ENCODE peak calls at places on chromosomes 4 and X, in eight cellular contexts. A, H, J, K, F, U, G and N are unnamed samples.

GRCh38 chr4:76194325-76194724 is 19.3 kb downstream of the SCARB2 start:
- DNase-seq in A (no peak), H (no peak), J (no peak), K (no peak), F (peak; percentile 41), U (no peak), G (no peak), N (no peak)

GRCh38 chr4:25697516-25697915 is 41.9 kb downstream of the SLC34A2 start:
- DNase-seq in A (no peak), H (no peak), J (no peak), K (no peak), F (no peak), U (no peak), G (no peak), N (no peak)

GRCh38 chr4:41748074-41748787 is at the start of gene PHOX2B:
- DNase-seq in A (no peak), H (peak; percentile 63), J (no peak), K (no peak), F (no peak), U (peak; percentile 70), G (no peak), N (peak; percentile 58)

GRCh38 chr4:116082808-116083366 is 969.5 kb upstream of the NDST4 start:
- DNase-seq in A (no peak), H (no peak), J (no peak), K (no peak), F (no peak), U (no peak), G (no peak), N (no peak)

GRCh38 chr4:158020175-158020574 is 152.7 kb downstream of the GASK1B start:
- DNase-seq in A (peak; percentile 80), H (no peak), J (peak; percentile 67), K (no peak), F (peak; percentile 87), U (no peak), G (no peak), N (no peak)

GRCh38 chr4:166282081-166282770 is 409.2 kb downstream of the TLL1 start:
- DNase-seq in A (no peak), H (no peak), J (no peak), K (no peak), F (no peak), U (no peak), G (no peak), N (no peak)

GRCh38 chr4:110411599-110412011 is 64.3 kb upstream of the ENPEP start:
- DNase-seq in A (no peak), H (peak; percentile 93), J (no peak), K (no peak), F (no peak), U (peak; percentile 26), G (no peak), N (peak; percentile 70)

GRCh38 chr4:81606796-81607550 is 135.3 kb upstream of the RASGEF1B start:
- DNase-seq in A (no peak), H (peak; percentile 67), J (no peak), K (no peak), F (peak; percentile 8), U (no peak), G (peak; percentile 49), N (no peak)

GRCh38 chrX:81120936-81121351 is 80.8 kb downstream of the HMGN5 start:
- DNase-seq in A (peak; percentile 59), H (peak; percentile 74), J (peak; percentile 47), K (peak; percentile 57), F (peak; percentile 10), U (peak; percentile 8), G (no peak), N (peak; percentile 7)

GRCh38 chr4:38151870-38152269 is 191.7 kb downstream of the PTTG2 start:
- DNase-seq in A (no peak), H (no peak), J (no peak), K (no peak), F (no peak), U (no peak), G (no peak), N (no peak)

GRCh38 chrX:28472926-28473325 is 114.3 kb upstream of the IL1RAPL1 start:
- DNase-seq in A (no peak), H (no peak), J (no peak), K (no peak), F (no peak), U (no peak), G (no peak), N (no peak)

GRCh38 chr4:56215138-56215793 is 172.0 kb downstream of the AASDH start:
- DNase-seq in A (no peak), H (no peak), J (no peak), K (no peak), F (no peak), U (no peak), G (no peak), N (no peak)

GRCh38 chr4:95998311-95998710 is 158.4 kb downstream of the PDHA2 start:
- DNase-seq in A (no peak), H (no peak), J (no peak), K (no peak), F (no peak), U (no peak), G (no peak), N (no peak)

GRCh38 chrX:70046978-70047377 is 2.8 kb downstream of the AWAT2 start:
- DNase-seq in A (no peak), H (no peak), J (no peak), K (no peak), F (no peak), U (no peak), G (no peak), N (no peak)

GRCh38 chr4:140019619-140020367 is 134.2 kb downstream of the MAML3 start:
- DNase-seq in A (no peak), H (no peak), J (no peak), K (no peak), F (no peak), U (no peak), G (no peak), N (no peak)

GRCh38 chr4:6538586-6538985 is 36.4 kb upstream of the MAN2B2 start:
- DNase-seq in A (no peak), H (no peak), J (no peak), K (no peak), F (no peak), U (no peak), G (no peak), N (peak; percentile 46)

GRCh38 chr4:153616005-153616555 is 68.0 kb upstream of the TLR2 start:
- DNase-seq in A (no peak), H (no peak), J (no peak), K (peak; percentile 36), F (no peak), U (no peak), G (no peak), N (no peak)

GRCh38 chrX:151902813-151903591 is 9.7 kb upstream of the MAGEA4 start:
- DNase-seq in A (peak; percentile 80), H (no peak), J (peak; percentile 68), K (no peak), F (peak; percentile 81), U (no peak), G (peak; percentile 57), N (no peak)

GRCh38 chr4:21845663-21846062 is 102.9 kb downstream of the KCNIP4 start:
- DNase-seq in A (no peak), H (no peak), J (no peak), K (no peak), F (no peak), U (no peak), G (no peak), N (no peak)

GRCh38 chrX:101051153-101051548 is 760 bp downstream of the TRMT2B start:
- DNase-seq in A (peak; percentile 63), H (no peak), J (no peak), K (no peak), F (no peak), U (no peak), G (no peak), N (peak; percentile 18)

GRCh38 chr4:24895461-24895860 is 17.4 kb downstream of the CCDC149 start:
- DNase-seq in A (no peak), H (peak; percentile 44), J (no peak), K (no peak), F (no peak), U (no peak), G (no peak), N (no peak)

GRCh38 chrX:134244043-134244442 is 7.1 kb downstream of the CCDC160 start:
- DNase-seq in A (no peak), H (no peak), J (no peak), K (no peak), F (no peak), U (no peak), G (no peak), N (no peak)

GRCh38 chr4:1047106-1047975 is 35.9 kb downstream of the FGFRL1 start:
- DNase-seq in A (peak; percentile 67), H (peak; percentile 61), J (peak; percentile 76), K (peak; percentile 27), F (no peak), U (no peak), G (peak; percentile 56), N (peak; percentile 79)

DNA sequence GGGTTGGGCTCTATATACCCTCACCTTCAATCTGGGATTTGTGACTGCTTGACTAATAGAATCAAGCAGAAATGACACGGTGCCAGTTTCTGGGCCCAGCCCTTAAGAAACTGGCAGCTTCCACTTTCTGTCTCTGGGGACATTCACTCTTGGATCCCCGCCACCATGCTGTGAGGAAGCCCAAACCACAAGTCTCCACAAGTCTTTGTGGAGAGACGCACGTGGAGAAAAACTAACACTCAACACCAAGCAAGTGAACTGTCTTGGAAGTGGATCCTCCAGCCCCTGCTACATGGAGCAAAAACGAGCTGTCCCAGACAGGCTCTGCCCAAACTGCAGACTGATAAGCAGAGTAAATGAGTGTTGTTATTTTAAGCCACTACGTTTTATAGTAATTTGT is 1.1 kb upstream of the EDNRA start:
- DNase-seq in A (no peak), H (no peak), J (peak; percentile 93), K (no peak), F (peak; percentile 25), U (no peak), G (peak; percentile 78), N (no peak)
- H3K4me3 ChIP-seq in A (no peak overlapping the region), H (no peak overlapping the region), J (peak overlapping the region; percentile 70), K (no peak overlapping the region), F (no peak overlapping the region), U (no peak overlapping the region), G (no peak overlapping the region), N (no peak overlapping the region)

GRCh38 chr4:175308236-175308635 is 390.1 kb downstream of the ADAM29 start:
- DNase-seq in A (no peak), H (no peak), J (no peak), K (no peak), F (peak; percentile 14), U (no peak), G (no peak), N (no peak)
- H3K4me3 ChIP-seq in A (no peak overlapping the region), H (no peak overlapping the region), J (no peak overlapping the region), K (no peak overlapping the region), F (no peak overlapping the region), U (no peak overlapping the region), G (no peak overlapping the region), N (no peak overlapping the region)

DNA sequence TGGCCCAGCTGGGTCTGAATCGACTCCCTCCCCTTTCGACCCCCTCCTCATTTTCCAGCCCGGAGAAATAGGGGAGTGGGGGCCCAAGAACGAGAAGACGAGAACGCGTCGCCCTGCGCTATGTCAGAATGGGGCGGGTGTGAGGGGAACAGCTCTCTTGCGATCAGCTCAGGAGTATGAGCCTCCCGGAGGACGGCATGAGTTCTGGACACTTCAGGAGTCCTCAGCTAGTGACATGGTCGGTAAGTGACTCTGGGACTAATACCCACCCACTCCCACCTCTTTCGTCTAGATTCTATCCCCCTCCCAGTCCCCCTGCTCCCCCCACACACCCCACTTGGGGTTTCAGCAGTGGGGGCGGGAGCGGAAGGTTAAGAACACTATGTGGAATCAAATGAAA is 944 bp downstream of the KLF8 start:
- DNase-seq in A (no peak), H (peak; percentile 48), J (no peak), K (no peak), F (no peak), U (no peak), G (peak; percentile 43), N (no peak)
- H3K4me3 ChIP-seq in A (peak overlapping the region; percentile 34), H (peak overlapping the region; percentile 91), J (peak overlapping the region; percentile 64), K (peak overlapping the region; percentile 51), F (no peak overlapping the region), U (peak overlapping the region; percentile 46), G (peak overlapping the region; percentile 43), N (peak overlapping the region; percentile 65)

GRCh38 chrX:72182924-72183323 is 1.4 kb downstream of the PIN4 start:
- DNase-seq in A (no peak), H (no peak), J (no peak), K (no peak), F (no peak), U (no peak), G (no peak), N (no peak)
- H3K4me3 ChIP-seq in A (no peak overlapping the region), H (peak overlapping the region; percentile 93), J (no peak overlapping the region), K (no peak overlapping the region), F (no peak overlapping the region), U (peak overlapping the region; percentile 99), G (no peak overlapping the region), N (no peak overlapping the region)